ENCODE peak calls at places on chromosomes 1 and 21, in six cellular contexts. K is type B pancreatic cell; T is activated CD4-positive, alpha-beta T cell treated with anti-CD3 and anti-CD28 coated beads, Interleukin-2, amount 50 U/mL, for 4 hours; O is H54; N is RWPE1; U is astrocyte of the spinal cord. S is an unnamed sample.

GRCh38 chr1:91735266-91735845 is 150.6 kb downstream of the TGFBR3 start:
- DNase-seq in T (no peak), N (no peak), O (no peak), U (no peak), K (no peak), S (no peak)

GRCh38 chr1:234962340-234962989 is 166.2 kb downstream of the TOMM20 start:
- DNase-seq in U (peak), N (no peak), T (no peak), O (peak), K (no peak), S (peak)

GRCh38 chr21:16821588-16821987 is 691.3 kb upstream of the CXADR start:
- DNase-seq in T (no peak), N (no peak), K (no peak), O (no peak), U (peak), S (no peak)

GRCh38 chr1:107139833-107140702 is 771 bp upstream of the NTNG1 start:
- DNase-seq in N (no peak), O (peak), T (no peak), U (peak), K (peak), S (no peak)

GRCh38 chr1:23202263-23202749 is 15.0 kb downstream of the HTR1D start:
- DNase-seq in U (peak), O (no peak), T (no peak), N (no peak), K (no peak), S (no peak)

GRCh38 chr21:17514124-17514481 is 1.3 kb downstream of the CXADR start:
- DNase-seq in N (peak), T (no peak), O (no peak), U (peak), K (no peak), S (no peak)

GRCh38 chr1:37630426-37631038 is 4.2 kb downstream of the RSPO1 start:
- DNase-seq in U (no peak), N (no peak), O (no peak), T (no peak), K (no peak), S (no peak)

GRCh38 chr1:200260587-200261335 is 149.1 kb downstream of the ZNF281 start:
- DNase-seq in T (no peak), N (no peak), U (no peak), K (no peak), O (no peak), S (no peak)

GRCh38 chr1:156439036-156439435 is 61.5 kb downstream of the MEF2D start:
- DNase-seq in O (no peak), U (no peak), N (no peak), K (no peak), T (no peak), S (no peak)

GRCh38 chr1:94658221-94658620 is 116.7 kb upstream of the F3 start:
- DNase-seq in T (no peak), U (peak), O (no peak), K (no peak), N (no peak), S (no peak)

GRCh38 chr1:85623061-85623471 is 42.5 kb downstream of the CCN1 start:
- DNase-seq in K (no peak), N (peak), U (peak), T (no peak), O (peak), S (no peak)

GRCh38 chr21:31078216-31078615 is 39.9 kb upstream of the KRTAP19-8 start:
- DNase-seq in T (no peak), K (no peak), O (no peak), N (no peak), U (no peak), S (no peak)

GRCh38 chr1:113809651-113810602 is 2.3 kb downstream of the RSBN1 start:
- DNase-seq in T (no peak), U (peak), O (no peak), N (no peak), K (no peak), S (no peak)

GRCh38 chr1:93613895-93614294 is 67.7 kb downstream of the BCAR3 start:
- DNase-seq in T (no peak), K (no peak), N (no peak), U (no peak), O (no peak), S (no peak)

GRCh38 chr1:19369396-19370090 is 57.4 kb downstream of the SLC66A1 start:
- DNase-seq in T (no peak), K (no peak), U (no peak), O (no peak), N (no peak), S (no peak)

S was measured in NCI-H460.